ENCODE peak calls at places on chromosomes 12 and 14, in six cellular contexts. One of them, this sample, is unnamed.

GRCh38 chr12:123278150-123278627 is 6.5 kb upstream of the CDK2AP1 start:
- DNase-seq in psoas muscle: no peak
- DNase-seq in breast epithelium: no peak
- DNase-seq in GM12864: peak
- DNase-seq in HL-60: no peak
- DNase-seq in OCI-LY7: peak
- DNase-seq in this sample: no peak

GRCh38 chr12:54251667-54252284 is 28.1 kb downstream of the CBX5 start:
- DNase-seq in breast epithelium: no peak
- DNase-seq in GM12864: no peak
- DNase-seq in OCI-LY7: peak
- DNase-seq in psoas muscle: no peak
- DNase-seq in HL-60: peak
- DNase-seq in this sample: no peak

GRCh38 chr14:37565550-37565949 is 29.5 kb downstream of the FOXA1 start:
- DNase-seq in psoas muscle: no peak
- DNase-seq in GM12864: no peak
- DNase-seq in breast epithelium: no peak
- DNase-seq in HL-60: no peak
- DNase-seq in OCI-LY7: no peak
- DNase-seq in this sample: no peak

GRCh38 chr14:19801118-19801464 is 2.5 kb upstream of the OR4N2 start:
- DNase-seq in OCI-LY7: no peak
- DNase-seq in breast epithelium: no peak
- DNase-seq in psoas muscle: no peak
- DNase-seq in GM12864: no peak
- DNase-seq in HL-60: no peak
- DNase-seq in this sample: no peak

GRCh38 chr14:54901380-54902142 is 1.1 kb downstream of the GCH1 start:
- DNase-seq in breast epithelium: peak
- DNase-seq in psoas muscle: no peak
- DNase-seq in GM12864: no peak
- DNase-seq in HL-60: no peak
- DNase-seq in OCI-LY7: peak
- DNase-seq in this sample: no peak

GRCh38 chr12:132161046-132161781 is 17.0 kb downstream of the NOC4L start:
- DNase-seq in GM12864: no peak
- DNase-seq in psoas muscle: no peak
- DNase-seq in breast epithelium: no peak
- DNase-seq in OCI-LY7: no peak
- DNase-seq in HL-60: no peak
- DNase-seq in this sample: no peak

GRCh38 chr14:77872971-77873370 is 73.1 kb downstream of the ADCK1 start:
- DNase-seq in OCI-LY7: no peak
- DNase-seq in GM12864: no peak
- DNase-seq in psoas muscle: no peak
- DNase-seq in HL-60: no peak
- DNase-seq in breast epithelium: no peak
- DNase-seq in this sample: no peak

GRCh38 chr12:31226639-31227038 is 99.3 kb downstream of the SINHCAF start:
- DNase-seq in psoas muscle: no peak
- DNase-seq in breast epithelium: no peak
- DNase-seq in GM12864: no peak
- DNase-seq in HL-60: no peak
- DNase-seq in OCI-LY7: no peak
- DNase-seq in this sample: no peak

GRCh38 chr12:70154087-70154486 is 89.1 kb upstream of the CNOT2 start:
- DNase-seq in psoas muscle: no peak
- DNase-seq in GM12864: no peak
- DNase-seq in breast epithelium: no peak
- DNase-seq in OCI-LY7: no peak
- DNase-seq in HL-60: no peak
- DNase-seq in this sample: no peak

GRCh38 chr14:43579743-43580142 is 927.3 kb downstream of the FSCB start:
- DNase-seq in breast epithelium: no peak
- DNase-seq in HL-60: no peak
- DNase-seq in psoas muscle: no peak
- DNase-seq in GM12864: no peak
- DNase-seq in OCI-LY7: no peak
- DNase-seq in this sample: no peak

GRCh38 chr12:93572712-93573551 is 457 bp downstream of the SOCS2 start:
- DNase-seq in GM12864: no peak
- DNase-seq in breast epithelium: no peak
- DNase-seq in OCI-LY7: no peak
- DNase-seq in psoas muscle: peak
- DNase-seq in HL-60: no peak
- DNase-seq in this sample: peak

GRCh38 chr12:125861299-125862281 is 796.4 kb downstream of the AACS start:
- DNase-seq in HL-60: no peak
- DNase-seq in breast epithelium: no peak
- DNase-seq in OCI-LY7: no peak
- DNase-seq in psoas muscle: peak
- DNase-seq in GM12864: no peak
- DNase-seq in this sample: peak

GRCh38 chr12:75874456-75874855 is 157.1 kb downstream of the PHLDA1 start:
- DNase-seq in GM12864: no peak
- DNase-seq in psoas muscle: no peak
- DNase-seq in breast epithelium: no peak
- DNase-seq in OCI-LY7: no peak
- DNase-seq in HL-60: no peak
- DNase-seq in this sample: no peak

GRCh38 chr12:65918057-65918456 is 93.8 kb downstream of the HMGA2 start:
- DNase-seq in psoas muscle: no peak
- DNase-seq in OCI-LY7: no peak
- DNase-seq in GM12864: peak
- DNase-seq in breast epithelium: no peak
- DNase-seq in HL-60: no peak
- DNase-seq in this sample: no peak

GRCh38 chr12:14643247-14643646 is 53.2 kb downstream of the GUCY2C start:
- DNase-seq in OCI-LY7: peak
- DNase-seq in breast epithelium: no peak
- DNase-seq in HL-60: no peak
- DNase-seq in GM12864: no peak
- DNase-seq in psoas muscle: no peak
- DNase-seq in this sample: no peak

GRCh38 chr12:44703311-44703910 is 172.7 kb downstream of the NELL2 start:
- DNase-seq in breast epithelium: no peak
- DNase-seq in psoas muscle: no peak
- DNase-seq in HL-60: no peak
- DNase-seq in OCI-LY7: no peak
- DNase-seq in GM12864: no peak
- DNase-seq in this sample: no peak

GRCh38 chr12:110108309-110109036 is 15.7 kb upstream of the IFT81 start:
- DNase-seq in breast epithelium: no peak
- DNase-seq in OCI-LY7: no peak
- DNase-seq in HL-60: no peak
- DNase-seq in GM12864: no peak
- DNase-seq in psoas muscle: no peak
- DNase-seq in this sample: no peak

GRCh38 chr12:79747274-79747673 is 56.5 kb upstream of the PAWR start:
- DNase-seq in psoas muscle: no peak
- DNase-seq in breast epithelium: no peak
- DNase-seq in HL-60: no peak
- DNase-seq in OCI-LY7: no peak
- DNase-seq in GM12864: no peak
- DNase-seq in this sample: no peak

GRCh38 chr12:91743727-91744126 is 401.9 kb downstream of the BTG1 start:
- DNase-seq in psoas muscle: no peak
- DNase-seq in OCI-LY7: no peak
- DNase-seq in GM12864: no peak
- DNase-seq in breast epithelium: no peak
- DNase-seq in HL-60: no peak
- DNase-seq in this sample: no peak

GRCh38 chr12:121872546-121873223 is 14.0 kb upstream of the HPD start:
- DNase-seq in GM12864: no peak
- DNase-seq in OCI-LY7: no peak
- DNase-seq in breast epithelium: no peak
- DNase-seq in psoas muscle: no peak
- DNase-seq in HL-60: no peak
- DNase-seq in this sample: no peak

GRCh38 chr12:80068173-80068572 is 31.2 kb upstream of the OTOGL start:
- DNase-seq in GM12864: no peak
- DNase-seq in psoas muscle: no peak
- DNase-seq in HL-60: no peak
- DNase-seq in breast epithelium: no peak
- DNase-seq in OCI-LY7: no peak
- DNase-seq in this sample: no peak

GRCh38 chr14:68975667-68976066 is 3.4 kb downstream of the ACTN1 start:
- DNase-seq in OCI-LY7: no peak
- DNase-seq in breast epithelium: peak
- DNase-seq in GM12864: no peak
- DNase-seq in HL-60: no peak
- DNase-seq in psoas muscle: no peak
- DNase-seq in this sample: peak

DNA sequence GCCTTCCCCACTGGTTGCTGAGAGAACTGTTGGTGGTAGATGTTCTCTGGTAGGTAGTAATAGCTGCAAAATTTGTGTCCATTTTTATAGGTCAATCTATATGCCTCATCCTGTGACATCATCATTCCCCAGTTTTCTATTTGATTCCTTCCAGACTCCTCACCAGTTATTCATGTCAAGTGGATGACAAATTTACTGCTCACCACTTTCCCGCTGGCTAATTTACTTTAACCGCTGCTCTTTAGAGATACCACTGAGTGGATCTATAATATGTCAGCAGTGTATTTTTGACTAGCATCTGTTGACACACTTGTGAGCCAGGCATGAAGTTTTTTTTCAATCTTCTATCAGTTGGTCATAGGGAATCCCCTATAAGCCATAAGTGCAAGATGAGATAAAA is 24.6 kb downstream of the GPR65 start:
- DNase-seq in HL-60: no peak
- DNase-seq in psoas muscle: no peak
- DNase-seq in breast epithelium: no peak
- DNase-seq in OCI-LY7: no peak
- DNase-seq in GM12864: no peak
- DNase-seq in this sample: no peak
- H3K4me3 ChIP-seq in HL-60: no peak
- H3K4me3 ChIP-seq in psoas muscle: no peak
- H3K4me3 ChIP-seq in breast epithelium: no peak
- H3K4me3 ChIP-seq in OCI-LY7: no peak
- H3K4me3 ChIP-seq in GM12864: no peak
- H3K4me3 ChIP-seq in this sample: no peak

DNA sequence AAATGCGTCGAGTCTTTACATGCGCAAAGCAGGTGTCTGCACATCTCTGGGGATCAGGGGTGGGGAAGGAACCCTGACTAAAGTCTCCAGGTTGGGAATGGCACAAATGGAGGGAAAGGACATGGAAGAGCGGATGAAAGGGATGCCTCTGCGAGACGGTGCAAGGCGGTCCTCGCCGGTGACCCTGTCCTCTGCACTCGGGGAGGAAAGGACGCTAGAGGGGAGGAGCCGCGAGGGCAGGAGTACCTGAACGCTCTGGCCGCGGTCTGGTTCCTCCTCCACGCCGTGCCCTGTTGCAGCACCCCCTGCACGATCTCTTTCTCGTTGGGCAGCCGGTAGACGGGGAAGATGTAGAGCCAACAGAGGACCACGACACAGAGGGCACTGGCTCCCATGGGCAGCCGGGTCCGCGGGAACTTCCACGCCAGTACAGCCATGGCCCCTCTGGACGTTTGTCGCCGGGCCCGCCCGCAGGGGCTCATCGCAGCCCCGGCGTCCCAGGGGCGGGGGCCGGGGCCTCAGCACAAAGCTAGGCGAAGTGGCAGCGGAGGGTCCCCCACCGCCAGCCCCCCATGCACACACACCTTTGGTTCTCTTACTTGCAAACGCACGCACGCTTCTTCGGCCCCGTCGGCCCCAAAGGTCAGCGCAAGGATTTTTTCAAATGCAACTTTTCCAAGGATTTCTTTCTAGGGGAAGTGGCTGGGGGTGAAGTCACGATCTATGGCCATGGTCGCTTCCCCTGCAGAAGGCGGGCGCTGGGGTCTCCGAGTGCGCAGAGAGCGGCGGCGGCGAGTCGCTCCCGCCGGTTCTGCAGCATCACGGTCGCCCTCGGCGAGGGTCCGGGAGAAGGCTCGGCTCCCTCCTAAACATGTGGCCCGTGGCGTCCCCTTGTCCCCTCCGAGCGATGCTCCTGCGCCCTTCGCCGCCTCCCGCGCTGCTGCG is 484 bp downstream of the ST8SIA1 start:
- DNase-seq in OCI-LY7: no peak
- DNase-seq in breast epithelium: no peak
- DNase-seq in HL-60: no peak
- DNase-seq in psoas muscle: peak
- DNase-seq in GM12864: no peak
- DNase-seq in this sample: peak
- H3K4me3 ChIP-seq in OCI-LY7: no peak
- H3K4me3 ChIP-seq in breast epithelium: peak
- H3K4me3 ChIP-seq in HL-60: peak
- H3K4me3 ChIP-seq in psoas muscle: peak
- H3K4me3 ChIP-seq in GM12864: peak
- H3K4me3 ChIP-seq in this sample: peak

GRCh38 chr12:71610036-71610795 is 53.4 kb downstream of the ZFC3H1 start:
- DNase-seq in GM12864: no peak
- DNase-seq in OCI-LY7: no peak
- DNase-seq in psoas muscle: no peak
- DNase-seq in HL-60: peak
- DNase-seq in breast epithelium: no peak
- DNase-seq in this sample: no peak
- H3K4me3 ChIP-seq in GM12864: no peak
- H3K4me3 ChIP-seq in OCI-LY7: no peak
- H3K4me3 ChIP-seq in psoas muscle: no peak
- H3K4me3 ChIP-seq in HL-60: no peak
- H3K4me3 ChIP-seq in breast epithelium: no peak
- H3K4me3 ChIP-seq in this sample: no peak

GRCh38 chr12:27969011-27969900 is 3.3 kb downstream of the PTHLH start:
- DNase-seq in breast epithelium: no peak
- DNase-seq in OCI-LY7: no peak
- DNase-seq in GM12864: no peak
- DNase-seq in psoas muscle: peak
- DNase-seq in HL-60: no peak
- DNase-seq in this sample: no peak

GRCh38 chr12:27967551-27968054 is 4.9 kb downstream of the PTHLH start:
- DNase-seq in HL-60: no peak
- DNase-seq in breast epithelium: no peak
- DNase-seq in GM12864: no peak
- DNase-seq in psoas muscle: no peak
- DNase-seq in OCI-LY7: no peak
- DNase-seq in this sample: no peak

GRCh38 chr12:27965966-27966365 is 6.6 kb downstream of the PTHLH start:
- DNase-seq in HL-60: no peak
- DNase-seq in psoas muscle: no peak
- DNase-seq in OCI-LY7: no peak
- DNase-seq in breast epithelium: no peak
- DNase-seq in GM12864: no peak
- DNase-seq in this sample: no peak

GRCh38 chr12:27965411-27965810 is 7.1 kb downstream of the PTHLH start:
- DNase-seq in HL-60: no peak
- DNase-seq in GM12864: no peak
- DNase-seq in psoas muscle: no peak
- DNase-seq in breast epithelium: no peak
- DNase-seq in OCI-LY7: no peak
- DNase-seq in this sample: no peak

DNA sequence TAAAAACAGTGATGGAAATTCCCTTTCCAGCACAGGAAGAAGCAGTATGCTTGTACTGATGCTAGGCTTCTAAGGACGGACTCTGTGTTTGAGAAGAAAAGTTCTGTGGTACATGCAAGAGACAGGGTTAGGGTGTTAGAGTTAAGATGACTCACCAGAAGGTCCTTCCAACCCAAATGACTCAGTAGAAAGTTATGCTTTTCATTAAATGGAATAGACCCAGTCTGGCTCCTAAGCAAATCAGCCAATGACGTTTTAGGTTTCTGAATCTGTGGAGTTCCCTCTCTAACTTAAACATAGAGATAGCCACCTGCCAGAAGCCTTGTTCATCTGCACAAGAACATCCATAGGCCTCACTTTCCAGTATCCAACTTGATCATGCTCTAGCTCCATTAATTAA is 5.7 kb downstream of the PTHLH start:
- DNase-seq in breast epithelium: no peak
- DNase-seq in psoas muscle: no peak
- DNase-seq in HL-60: no peak
- DNase-seq in GM12864: no peak
- DNase-seq in OCI-LY7: no peak
- DNase-seq in this sample: no peak
- H3K4me3 ChIP-seq in breast epithelium: no peak
- H3K4me3 ChIP-seq in psoas muscle: no peak
- H3K4me3 ChIP-seq in HL-60: no peak
- H3K4me3 ChIP-seq in GM12864: no peak
- H3K4me3 ChIP-seq in OCI-LY7: no peak
- H3K4me3 ChIP-seq in this sample: no peak

This sample was measured in adrenal gland.